ENCODE peak calls at places on chromosomes 1 and 21, in seven cellular contexts. One of them, this sample, is unnamed.

GRCh38 chr21:36964832-36965719 is 1.4 kb downstream of the HLCS start:
- DNase-seq in KG1: no peak
- DNase-seq in left ventricle myocardium superior: no peak
- DNase-seq in 8988T: no peak
- DNase-seq in HuH-7.5: no peak
- DNase-seq in body of pancreas: no peak
- DNase-seq in NCI-H526: peak
- DNase-seq in this sample: no peak

GRCh38 chr1:14940285-14940890 is 213.2 kb upstream of the TMEM51 start:
- DNase-seq in KG1: no peak
- DNase-seq in left ventricle myocardium superior: no peak
- DNase-seq in 8988T: no peak
- DNase-seq in HuH-7.5: no peak
- DNase-seq in body of pancreas: no peak
- DNase-seq in NCI-H526: no peak
- DNase-seq in this sample: no peak

GRCh38 chr21:29092102-29092959 is 18.9 kb upstream of the CCT8 start:
- DNase-seq in KG1: no peak
- DNase-seq in left ventricle myocardium superior: no peak
- DNase-seq in 8988T: no peak
- DNase-seq in HuH-7.5: no peak
- DNase-seq in body of pancreas: no peak
- DNase-seq in NCI-H526: no peak
- DNase-seq in this sample: peak

GRCh38 chr1:89974701-89975470 is 20.0 kb upstream of the ZNF326 start:
- DNase-seq in KG1: no peak
- DNase-seq in left ventricle myocardium superior: no peak
- DNase-seq in 8988T: no peak
- DNase-seq in HuH-7.5: no peak
- DNase-seq in body of pancreas: no peak
- DNase-seq in NCI-H526: no peak
- DNase-seq in this sample: peak

GRCh38 chr1:195097316-195097715 is 1510.9 kb downstream of the KCNT2 start:
- DNase-seq in KG1: no peak
- DNase-seq in left ventricle myocardium superior: no peak
- DNase-seq in 8988T: no peak
- DNase-seq in HuH-7.5: no peak
- DNase-seq in body of pancreas: no peak
- DNase-seq in NCI-H526: no peak
- DNase-seq in this sample: no peak

GRCh38 chr1:241470361-241470760 is 49.2 kb downstream of the FH start:
- DNase-seq in KG1: no peak
- DNase-seq in left ventricle myocardium superior: no peak
- DNase-seq in 8988T: no peak
- DNase-seq in HuH-7.5: no peak
- DNase-seq in body of pancreas: no peak
- DNase-seq in NCI-H526: no peak
- DNase-seq in this sample: no peak

GRCh38 chr1:153389978-153390879 is 644 bp downstream of the S100A8 start:
- DNase-seq in KG1: no peak
- DNase-seq in left ventricle myocardium superior: no peak
- DNase-seq in 8988T: no peak
- DNase-seq in HuH-7.5: no peak
- DNase-seq in body of pancreas: no peak
- DNase-seq in NCI-H526: no peak
- DNase-seq in this sample: no peak

GRCh38 chr1:243391355-243391754 is 135.5 kb downstream of the SDCCAG8 start:
- DNase-seq in KG1: no peak
- DNase-seq in left ventricle myocardium superior: no peak
- DNase-seq in 8988T: no peak
- DNase-seq in HuH-7.5: no peak
- DNase-seq in body of pancreas: no peak
- DNase-seq in NCI-H526: no peak
- DNase-seq in this sample: no peak

GRCh38 chr1:27114522-27114921 is 40.4 kb downstream of the SLC9A1 start:
- DNase-seq in KG1: no peak
- DNase-seq in left ventricle myocardium superior: no peak
- DNase-seq in 8988T: no peak
- DNase-seq in HuH-7.5: no peak
- DNase-seq in body of pancreas: no peak
- DNase-seq in NCI-H526: no peak
- DNase-seq in this sample: no peak

GRCh38 chr1:201095581-201096531 is 16.4 kb downstream of the CACNA1S start:
- DNase-seq in KG1: no peak
- DNase-seq in left ventricle myocardium superior: no peak
- DNase-seq in 8988T: no peak
- DNase-seq in HuH-7.5: no peak
- DNase-seq in body of pancreas: no peak
- DNase-seq in NCI-H526: no peak
- DNase-seq in this sample: no peak

GRCh38 chr1:42682739-42683529 is 716 bp downstream of the YBX1 start:
- DNase-seq in KG1: no peak
- DNase-seq in left ventricle myocardium superior: peak
- DNase-seq in 8988T: peak
- DNase-seq in HuH-7.5: peak
- DNase-seq in body of pancreas: peak
- DNase-seq in NCI-H526: no peak
- DNase-seq in this sample: peak

GRCh38 chr1:210747890-210748289 is 386.1 kb downstream of the KCNH1 start:
- DNase-seq in KG1: no peak
- DNase-seq in left ventricle myocardium superior: no peak
- DNase-seq in 8988T: no peak
- DNase-seq in HuH-7.5: no peak
- DNase-seq in body of pancreas: peak
- DNase-seq in NCI-H526: no peak
- DNase-seq in this sample: no peak

GRCh38 chr1:37393585-37394120 is 80.7 kb upstream of the ZC3H12A start:
- DNase-seq in KG1: no peak
- DNase-seq in left ventricle myocardium superior: no peak
- DNase-seq in 8988T: no peak
- DNase-seq in HuH-7.5: no peak
- DNase-seq in body of pancreas: no peak
- DNase-seq in NCI-H526: no peak
- DNase-seq in this sample: no peak

GRCh38 chr21:16294128-16294527 is 564.3 kb downstream of the USP25 start:
- DNase-seq in KG1: no peak
- DNase-seq in left ventricle myocardium superior: no peak
- DNase-seq in 8988T: no peak
- DNase-seq in HuH-7.5: no peak
- DNase-seq in body of pancreas: no peak
- DNase-seq in NCI-H526: no peak
- DNase-seq in this sample: no peak

GRCh38 chr1:184210822-184211221 is 159.3 kb downstream of the TSEN15 start:
- DNase-seq in KG1: no peak
- DNase-seq in left ventricle myocardium superior: no peak
- DNase-seq in 8988T: no peak
- DNase-seq in HuH-7.5: no peak
- DNase-seq in body of pancreas: no peak
- DNase-seq in NCI-H526: no peak
- DNase-seq in this sample: no peak

GRCh38 chr1:30598571-30599114 is 124.7 kb downstream of the MATN1 start:
- DNase-seq in KG1: no peak
- DNase-seq in left ventricle myocardium superior: no peak
- DNase-seq in 8988T: no peak
- DNase-seq in HuH-7.5: no peak
- DNase-seq in body of pancreas: no peak
- DNase-seq in NCI-H526: no peak
- DNase-seq in this sample: no peak

GRCh38 chr1:198157241-198157846 is 546 bp downstream of the NEK7 start:
- DNase-seq in KG1: peak
- DNase-seq in left ventricle myocardium superior: peak
- DNase-seq in 8988T: peak
- DNase-seq in HuH-7.5: peak
- DNase-seq in body of pancreas: peak
- DNase-seq in NCI-H526: peak
- DNase-seq in this sample: peak

GRCh38 chr1:119136401-119136800 is 4.1 kb downstream of the WARS2 start:
- DNase-seq in KG1: no peak
- DNase-seq in left ventricle myocardium superior: no peak
- DNase-seq in 8988T: no peak
- DNase-seq in HuH-7.5: no peak
- DNase-seq in body of pancreas: no peak
- DNase-seq in NCI-H526: no peak
- DNase-seq in this sample: no peak

GRCh38 chr1:47578026-47578861 is 140.4 kb downstream of the FOXD2 start:
- DNase-seq in KG1: no peak
- DNase-seq in left ventricle myocardium superior: peak
- DNase-seq in 8988T: no peak
- DNase-seq in HuH-7.5: no peak
- DNase-seq in body of pancreas: no peak
- DNase-seq in NCI-H526: no peak
- DNase-seq in this sample: peak

GRCh38 chr1:179298952-179299351 is 5.4 kb downstream of the SOAT1 start:
- DNase-seq in KG1: no peak
- DNase-seq in left ventricle myocardium superior: no peak
- DNase-seq in 8988T: no peak
- DNase-seq in HuH-7.5: no peak
- DNase-seq in body of pancreas: no peak
- DNase-seq in NCI-H526: no peak
- DNase-seq in this sample: no peak

GRCh38 chr1:180881806-180882509 is 30.7 kb upstream of the KIAA1614 start:
- DNase-seq in KG1: no peak
- DNase-seq in left ventricle myocardium superior: no peak
- DNase-seq in 8988T: no peak
- DNase-seq in HuH-7.5: peak
- DNase-seq in body of pancreas: no peak
- DNase-seq in NCI-H526: peak
- DNase-seq in this sample: peak

GRCh38 chr1:24191860-24192259 is 4.8 kb upstream of the IFNLR1 start:
- DNase-seq in KG1: no peak
- DNase-seq in left ventricle myocardium superior: no peak
- DNase-seq in 8988T: no peak
- DNase-seq in HuH-7.5: no peak
- DNase-seq in body of pancreas: no peak
- DNase-seq in NCI-H526: no peak
- DNase-seq in this sample: peak

GRCh38 chr1:69497847-69498246 is 69.9 kb upstream of the LRRC7 start:
- DNase-seq in KG1: no peak
- DNase-seq in left ventricle myocardium superior: no peak
- DNase-seq in 8988T: no peak
- DNase-seq in HuH-7.5: no peak
- DNase-seq in body of pancreas: no peak
- DNase-seq in NCI-H526: no peak
- DNase-seq in this sample: no peak

GRCh38 chr1:45216200-45216541 is 9.8 kb upstream of the ZSWIM5 start:
- DNase-seq in KG1: no peak
- DNase-seq in left ventricle myocardium superior: no peak
- DNase-seq in 8988T: no peak
- DNase-seq in HuH-7.5: no peak
- DNase-seq in body of pancreas: no peak
- DNase-seq in NCI-H526: no peak
- DNase-seq in this sample: no peak

This sample was measured in fibroblast of villous mesenchyme.